ENCODE peak calls at places on chromosomes 5 and 9, in four cellular contexts. One of them, this sample, is unnamed.
A peak's percentile ranks its signal among the peaks of the same experiment; 100 is the strongest.

GRCh38 chr5:179302499-179303185 is 42.6 kb downstream of the ADAMTS2 start:
- DNase-seq in HT1080: no peak
- DNase-seq in CD8-positive, alpha-beta memory T cell: no peak
- DNase-seq in nephron progenitor cell: no peak
- DNase-seq in this sample: peak; percentile 5

GRCh38 chr9:114367823-114368609 is 19.8 kb downstream of the AKNA start:
- DNase-seq in HT1080: no peak
- DNase-seq in CD8-positive, alpha-beta memory T cell: peak; percentile 21
- DNase-seq in nephron progenitor cell: no peak
- DNase-seq in this sample: no peak

GRCh38 chr5:124399426-124399961 is 346.9 kb downstream of the ZNF608 start:
- DNase-seq in HT1080: no peak
- DNase-seq in CD8-positive, alpha-beta memory T cell: no peak
- DNase-seq in nephron progenitor cell: no peak
- DNase-seq in this sample: no peak

GRCh38 chr9:124522121-124523098 is 15.2 kb upstream of the NR5A1 start:
- DNase-seq in HT1080: peak; percentile 42
- DNase-seq in CD8-positive, alpha-beta memory T cell: no peak
- DNase-seq in nephron progenitor cell: no peak
- DNase-seq in this sample: no peak

GRCh38 chr5:102857090-102857818 is 102.1 kb downstream of the PAM start:
- DNase-seq in HT1080: no peak
- DNase-seq in CD8-positive, alpha-beta memory T cell: no peak
- DNase-seq in nephron progenitor cell: no peak
- DNase-seq in this sample: no peak

GRCh38 chr5:159449925-159450324 is 119.6 kb upstream of the IL12B start:
- DNase-seq in HT1080: peak; percentile 80
- DNase-seq in CD8-positive, alpha-beta memory T cell: no peak
- DNase-seq in nephron progenitor cell: no peak
- DNase-seq in this sample: no peak

GRCh38 chr9:81320909-81321482 is 368.4 kb downstream of the TLE1 start:
- DNase-seq in HT1080: no peak
- DNase-seq in CD8-positive, alpha-beta memory T cell: no peak
- DNase-seq in nephron progenitor cell: no peak
- DNase-seq in this sample: no peak

GRCh38 chr5:103674739-103675138 is 112.2 kb upstream of the NUDT12 start:
- DNase-seq in HT1080: no peak
- DNase-seq in CD8-positive, alpha-beta memory T cell: no peak
- DNase-seq in nephron progenitor cell: no peak
- DNase-seq in this sample: no peak

GRCh38 chr9:114499528-114499927 is 5.7 kb downstream of the WHRN start:
- DNase-seq in HT1080: no peak
- DNase-seq in CD8-positive, alpha-beta memory T cell: no peak
- DNase-seq in nephron progenitor cell: peak; percentile 28
- DNase-seq in this sample: peak; percentile 62

GRCh38 chr9:122347348-122348287 is 23.2 kb upstream of the PTGS1 start:
- DNase-seq in HT1080: no peak
- DNase-seq in CD8-positive, alpha-beta memory T cell: no peak
- DNase-seq in nephron progenitor cell: no peak
- DNase-seq in this sample: no peak

GRCh38 chr9:93642961-93643360 is 66.6 kb downstream of the PHF2 start:
- DNase-seq in HT1080: peak; percentile 25
- DNase-seq in CD8-positive, alpha-beta memory T cell: no peak
- DNase-seq in nephron progenitor cell: no peak
- DNase-seq in this sample: no peak

GRCh38 chr9:34610434-34611206 is 1.3 kb downstream of the RPP25L start:
- DNase-seq in HT1080: no peak
- DNase-seq in CD8-positive, alpha-beta memory T cell: no peak
- DNase-seq in nephron progenitor cell: no peak
- DNase-seq in this sample: no peak

GRCh38 chr9:7974335-7975005 is 174.9 kb upstream of the DMAC1 start:
- DNase-seq in HT1080: no peak
- DNase-seq in CD8-positive, alpha-beta memory T cell: peak; percentile 15
- DNase-seq in nephron progenitor cell: no peak
- DNase-seq in this sample: no peak

GRCh38 chr5:32710335-32710858 is 724 bp upstream of the NPR3 start:
- DNase-seq in HT1080: no peak
- DNase-seq in CD8-positive, alpha-beta memory T cell: no peak
- DNase-seq in nephron progenitor cell: peak; percentile 58
- DNase-seq in this sample: peak; percentile 43

GRCh38 chr5:52339285-52339684 is 448.4 kb upstream of the ITGA1 start:
- DNase-seq in HT1080: no peak
- DNase-seq in CD8-positive, alpha-beta memory T cell: no peak
- DNase-seq in nephron progenitor cell: no peak
- DNase-seq in this sample: no peak

GRCh38 chr5:146137967-146138403 is 32.6 kb upstream of the PLAC8L1 start:
- DNase-seq in HT1080: no peak
- DNase-seq in CD8-positive, alpha-beta memory T cell: no peak
- DNase-seq in nephron progenitor cell: no peak
- DNase-seq in this sample: no peak

GRCh38 chr5:68087866-68088265 is 127.7 kb upstream of the PIK3R1 start:
- DNase-seq in HT1080: no peak
- DNase-seq in CD8-positive, alpha-beta memory T cell: no peak
- DNase-seq in nephron progenitor cell: no peak
- DNase-seq in this sample: no peak

GRCh38 chr9:2469681-2470141 is 151.9 kb upstream of the VLDLR start:
- DNase-seq in HT1080: peak; percentile 58
- DNase-seq in CD8-positive, alpha-beta memory T cell: no peak
- DNase-seq in nephron progenitor cell: peak; percentile 15
- DNase-seq in this sample: peak; percentile 28

GRCh38 chr5:73189816-73190451 is 16.9 kb downstream of the TMEM174 start:
- DNase-seq in HT1080: no peak
- DNase-seq in CD8-positive, alpha-beta memory T cell: no peak
- DNase-seq in nephron progenitor cell: no peak
- DNase-seq in this sample: peak; percentile 76